ENCODE peak calls at places on chromosomes 11 and 22, in six cellular contexts. I is colonic mucosa, U is nephron progenitor cell, R is adrenal gland, V is GM23248, W is HAP-1. M is an unnamed sample.

GRCh38 chr11:68003846-68004550 is at the start of gene UNC93B1:
- DNase-seq in I (peak), V (peak), W (peak), U (peak), R (peak), M (peak)

GRCh38 chr11:102240502-102240901 is 76.8 kb upstream of the BIRC3 start:
- DNase-seq in R (no peak), V (peak), I (no peak), W (no peak), U (no peak), M (no peak)

GRCh38 chr11:128026596-128026995 is 560.8 kb downstream of the ETS1 start:
- DNase-seq in I (no peak), V (peak), W (no peak), R (peak), U (no peak), M (no peak)

GRCh38 chr11:123521930-123522329 is 91.9 kb downstream of the GRAMD1B start:
- DNase-seq in R (no peak), I (no peak), U (no peak), V (no peak), W (no peak), M (no peak)

GRCh38 chr11:35343033-35343598 is 76.2 kb downstream of the SLC1A2 start:
- DNase-seq in U (no peak), I (no peak), R (no peak), W (no peak), V (no peak), M (peak)

GRCh38 chr22:46576556-46577351 is 39.3 kb upstream of the CELSR1 start:
- DNase-seq in W (peak), U (peak), V (peak), I (no peak), R (no peak), M (peak)

GRCh38 chr22:35400335-35400680 is 368 bp downstream of the MCM5 start:
- DNase-seq in V (peak), R (no peak), I (no peak), W (no peak), U (peak), M (no peak)

GRCh38 chr11:27672836-27673464 is 27.3 kb downstream of the BDNF start:
- DNase-seq in U (no peak), R (no peak), V (peak), W (no peak), I (no peak), M (no peak)

GRCh38 chr22:27115816-27116256 is 458.4 kb downstream of the MIAT start:
- DNase-seq in W (no peak), U (no peak), V (peak), R (peak), I (peak), M (no peak)

GRCh38 chr11:14764899-14765527 is 121.4 kb downstream of the PDE3B start:
- DNase-seq in R (no peak), W (no peak), U (no peak), I (no peak), V (peak), M (no peak)

GRCh38 chr11:9263840-9264380 is 1.2 kb downstream of the DENND5A start:
- DNase-seq in V (peak), I (no peak), U (no peak), R (no peak), W (peak), M (no peak)

GRCh38 chr11:93089474-93090102 is 108.2 kb downstream of the SLC36A4 start:
- DNase-seq in R (peak), I (peak), W (peak), V (peak), U (no peak), M (no peak)

GRCh38 chr11:77299528-77299993 is 1.9 kb downstream of the GDPD4 start:
- DNase-seq in W (no peak), R (no peak), I (no peak), V (peak), U (no peak), M (no peak)

GRCh38 chr22:26888887-26889286 is 231.5 kb downstream of the MIAT start:
- DNase-seq in R (no peak), V (no peak), W (no peak), I (no peak), U (no peak), M (no peak)

GRCh38 chr11:112161012-112161411 is 2.9 kb downstream of the IL18 start:
- DNase-seq in V (peak), I (no peak), W (no peak), R (no peak), U (no peak), M (no peak)

GRCh38 chr11:85742873-85743275 is 56.9 kb upstream of the CCDC89 start:
- DNase-seq in I (peak), U (no peak), V (no peak), W (no peak), R (no peak), M (no peak)

GRCh38 chr11:490186-490929 is 16.7 kb downstream of the RNH1 start:
- DNase-seq in W (no peak), U (no peak), I (no peak), R (no peak), V (no peak), M (no peak)

GRCh38 chr11:11252403-11252802 is 100.6 kb downstream of the CSNK2A3 start:
- DNase-seq in W (no peak), R (no peak), U (no peak), V (no peak), I (no peak), M (no peak)

GRCh38 chr11:4018641-4019040 is 76.0 kb upstream of the RRM1 start:
- DNase-seq in V (no peak), W (no peak), R (no peak), I (no peak), U (no peak), M (no peak)

GRCh38 chr11:6531267-6531752 is 34.2 kb downstream of the DNHD1 start:
- DNase-seq in R (peak), I (no peak), U (peak), V (peak), W (peak), M (no peak)

GRCh38 chr22:37546436-37547248 is 13.6 kb upstream of the CDC42EP1 start:
- DNase-seq in U (no peak), I (peak), W (no peak), R (peak), V (peak), M (no peak)

GRCh38 chr22:22953796-22954195 is 66.2 kb downstream of the IGLL5 start:
- DNase-seq in W (no peak), V (no peak), I (no peak), R (no peak), U (no peak), M (no peak)

GRCh38 chr11:1749020-1749758 is 1.2 kb downstream of the IFITM10 start:
- DNase-seq in U (peak), V (peak), I (no peak), W (no peak), R (peak), M (peak)

GRCh38 chr11:65501530-65502273 is 2.9 kb downstream of the MALAT1 start:
- DNase-seq in I (no peak), R (no peak), W (no peak), U (no peak), V (peak), M (no peak)